ENCODE peak calls at places on chromosomes 12 and 14, in six cellular contexts. L is ovary, N is HCT116, Q is psoas muscle, W is testis, M is fibroblast of lung. G is an unnamed sample. For H3K36me3, the result is how much of the 10 kb centered on the place peaks cover.

GRCh38 chr12:47317182-47317915 is 237.6 kb upstream of the AMIGO2 start:
- DNase-seq in W (no peak), M (peak), Q (no peak), L (no peak), N (no peak), G (no peak)

GRCh38 chr12:106227641-106228319 is 20.0 kb downstream of the CKAP4 start:
- DNase-seq in Q (no peak), L (no peak), M (peak), W (no peak), N (no peak), G (peak)

GRCh38 chr12:27592548-27592947 is 68.5 kb downstream of the PPFIBP1 start:
- DNase-seq in M (peak), W (no peak), L (no peak), N (no peak), Q (no peak), G (peak)

GRCh38 chr12:47973870-47974269 is 10.5 kb downstream of the TMEM106C start:
- DNase-seq in Q (no peak), L (no peak), N (no peak), M (no peak), W (no peak), G (no peak)

GRCh38 chr12:122501489-122501989 is 807 bp upstream of the ZCCHC8 start:
- DNase-seq in Q (no peak), W (no peak), L (no peak), N (no peak), M (no peak), G (no peak)

GRCh38 chr14:99034711-99035171 is 237.3 kb downstream of the BCL11B start:
- DNase-seq in Q (no peak), N (no peak), W (peak), M (no peak), L (no peak), G (no peak)

GRCh38 chr12:18898469-18898868 is 160.6 kb downstream of the CAPZA3 start:
- DNase-seq in M (peak), L (no peak), N (no peak), W (no peak), Q (no peak), G (no peak)

GRCh38 chr14:35347323-35348043 is 55.3 kb downstream of the PSMA6 start:
- DNase-seq in L (no peak), W (peak), Q (no peak), N (no peak), M (no peak), G (no peak)

GRCh38 chr14:33900706-33901105 is 50.2 kb downstream of the EGLN3 start:
- DNase-seq in Q (no peak), M (no peak), L (no peak), W (no peak), N (no peak), G (no peak)

GRCh38 chr12:118050972-118051910 is 9.7 kb downstream of the WSB2 start:
- DNase-seq in M (no peak), L (no peak), Q (no peak), N (no peak), W (no peak), G (no peak)

GRCh38 chr14:100524933-100525243 is 62.3 kb downstream of the BEGAIN start:
- DNase-seq in W (peak), Q (no peak), L (no peak), M (peak), N (no peak), G (peak)

GRCh38 chr12:128069359-128069997 is 197.5 kb upstream of the TMEM132C start:
- DNase-seq in N (peak), Q (no peak), W (peak), M (peak), L (no peak), G (peak)

GRCh38 chr14:56378046-56378445 is 201.6 kb upstream of the TMEM260 start:
- DNase-seq in W (no peak), M (no peak), L (no peak), Q (no peak), N (no peak), G (no peak)

GRCh38 chr14:100677925-100678765 is 48.5 kb upstream of the DLK1 start:
- DNase-seq in M (peak), W (peak), L (peak), Q (peak), N (no peak), G (no peak)

GRCh38 chr12:62848418-62848817 is 86.5 kb downstream of the PPM1H start:
- DNase-seq in N (peak), W (no peak), L (no peak), Q (no peak), M (peak), G (no peak)

GRCh38 chr12:7101694-7102131 is 7.3 kb downstream of the C1RL start:
- DNase-seq in L (peak), N (no peak), M (peak), Q (peak), W (no peak), G (no peak)

GRCh38 chr12:64825143-64826011 is 930 bp downstream of the TBC1D30 start:
- DNase-seq in W (no peak), N (no peak), M (no peak), Q (no peak), L (no peak), G (no peak)

GRCh38 chr12:116298578-116298977 is 21.1 kb upstream of the MED13L start:
- DNase-seq in L (no peak), W (no peak), M (no peak), N (no peak), Q (no peak), G (no peak)

GRCh38 chr12:103676863-103677262 is 89.8 kb downstream of the STAB2 start:
- DNase-seq in M (no peak), Q (no peak), N (no peak), L (no peak), W (no peak), G (no peak)

GRCh38 chr12:72271741-72272661 is at the start of gene TRHDE:
- DNase-seq in L (peak), N (no peak), W (peak), Q (no peak), M (peak), G (peak)

GRCh38 chr14:59103396-59103795 is 85.1 kb upstream of the DAAM1 start:
- DNase-seq in N (no peak), W (no peak), Q (no peak), L (no peak), M (peak), G (no peak)

GRCh38 chr12:1306096-1306495 is 288.3 kb downstream of the FBXL14 start:
- DNase-seq in W (no peak), L (no peak), Q (no peak), N (no peak), M (no peak), G (peak)

GRCh38 chr12:106861984-106862894 is 87.8 kb downstream of the RIC8B start:
- DNase-seq in W (no peak), Q (no peak), L (no peak), M (peak), N (no peak), G (no peak)

GRCh38 chr14:62743118-62743517 is 302.1 kb downstream of the KCNH5 start:
- DNase-seq in M (no peak), Q (no peak), W (no peak), N (no peak), L (no peak), G (no peak)

GRCh38 chr14:72604133-72604532 is 289.8 kb downstream of the DPF3 start:
- DNase-seq in W (no peak), M (no peak), N (no peak), Q (no peak), L (no peak), G (no peak)

GRCh38 chr12:14937689-14938088 is 648 bp downstream of the ERP27 start:
- DNase-seq in Q (no peak), M (no peak), L (no peak), N (peak), W (no peak), G (peak)

GRCh38 chr14:39731912-39732311 is 299.7 kb upstream of the FBXO33 start:
- DNase-seq in M (no peak), L (no peak), Q (no peak), N (peak), W (peak), G (no peak)

GRCh38 chr14:67133595-67134441 is 55.4 kb upstream of the GARIN2 start:
- DNase-seq in M (no peak), W (no peak), N (no peak), L (no peak), Q (no peak), G (no peak)

DNA sequence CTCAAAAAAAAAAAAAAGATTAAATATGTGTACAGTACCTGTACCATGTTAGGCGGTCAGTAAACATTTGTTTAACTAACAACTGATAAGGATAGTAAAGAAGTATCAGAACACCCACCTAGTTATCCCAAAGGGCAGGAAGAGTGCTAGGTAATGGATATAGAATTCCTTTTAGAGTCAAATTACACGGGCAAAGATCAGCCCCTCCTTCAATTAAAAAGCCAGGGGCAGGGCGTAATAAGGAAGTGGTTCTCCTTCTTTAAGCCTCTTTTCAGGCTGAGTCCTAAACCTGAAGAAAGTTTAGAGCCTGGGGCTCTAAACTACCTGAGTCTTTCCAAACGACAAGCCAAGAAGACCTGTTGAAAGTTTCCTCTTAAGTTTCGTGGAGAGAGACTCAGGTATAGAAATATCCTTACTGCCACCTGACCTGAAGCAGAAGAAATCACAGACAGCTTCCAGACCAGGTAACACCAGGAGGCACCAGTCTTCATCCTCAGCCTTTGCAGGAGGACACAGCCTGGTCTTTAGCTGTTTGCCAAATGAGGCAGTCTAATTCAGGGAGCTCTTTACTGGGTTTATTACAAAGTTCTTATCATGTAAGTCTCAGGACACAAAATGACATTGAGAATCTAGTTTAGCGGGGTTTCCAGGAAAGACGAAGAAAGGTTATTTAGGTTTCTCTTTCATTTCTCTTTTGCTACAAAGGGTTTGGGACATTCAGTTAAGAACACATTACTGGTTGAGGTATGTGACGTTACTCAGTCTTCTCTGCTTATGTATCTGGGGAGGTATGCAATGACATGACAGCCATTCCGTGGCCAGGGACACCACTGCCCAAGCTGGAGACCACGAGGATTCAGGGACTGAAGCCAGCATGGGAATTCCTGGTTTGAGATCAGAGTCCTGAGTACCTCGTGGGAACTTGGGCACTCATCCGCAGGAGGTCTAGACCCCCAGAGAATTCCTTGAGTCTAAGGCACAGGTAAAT is at the start of gene BCL2L14:
- DNase-seq in Q (no peak), N (no peak), W (no peak), M (peak), L (no peak), G (peak)
- TF ChIP-seq CTCF in Q (no peak), N (no peak), W (no peak), M (no peak), L (no peak), G (peak)

DNA sequence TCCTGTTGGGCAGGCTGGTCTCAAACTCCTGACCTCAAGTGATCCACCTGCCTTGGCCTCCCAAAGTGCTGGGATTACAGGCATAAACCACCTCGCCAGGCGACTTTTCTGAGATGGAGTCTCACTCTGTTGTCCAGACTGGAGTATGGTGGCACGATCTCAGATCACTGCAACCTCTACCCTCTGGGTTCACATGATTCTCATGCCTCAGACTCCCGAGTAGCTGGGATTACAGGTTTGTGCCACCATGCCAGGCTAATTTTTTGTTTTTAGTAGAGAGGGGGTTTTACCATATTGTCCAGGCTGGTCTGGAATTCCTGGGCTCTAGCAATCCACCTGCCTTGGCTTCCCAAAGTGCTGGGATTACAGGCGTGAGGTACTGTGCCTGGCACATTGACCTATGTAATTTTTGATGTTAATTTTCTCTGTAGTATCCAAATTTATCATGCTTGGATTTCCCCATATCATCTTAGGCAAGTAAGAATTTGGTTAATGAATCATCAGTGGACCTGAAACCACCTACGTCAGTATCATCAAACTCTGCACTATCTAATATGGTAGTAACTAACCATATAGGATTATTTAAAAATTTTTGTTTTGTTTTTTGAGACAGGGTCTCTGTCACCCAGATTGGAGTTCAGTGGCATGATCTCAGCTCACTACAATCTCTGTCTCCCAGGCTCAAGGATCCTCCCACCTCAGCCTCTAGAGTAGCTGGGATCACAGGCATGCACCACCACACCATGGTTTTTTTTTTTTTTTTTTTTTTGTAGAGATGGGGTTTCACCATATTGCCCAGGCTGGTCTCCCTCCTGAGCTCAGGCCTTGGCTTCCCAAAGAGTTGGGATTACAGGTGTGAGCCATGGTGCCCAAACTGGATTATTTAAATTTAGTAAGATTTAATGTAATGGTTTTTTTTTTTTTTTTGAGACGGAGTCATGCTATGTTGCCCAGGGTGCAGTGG is 11.9 kb upstream of the ATP5F1B start:
- DNase-seq in W (no peak), N (no peak), L (no peak), M (no peak), Q (no peak), G (no peak)
- H3K36me3 ChIP-seq in W (under half), N (under half), L (under half), M (under half), Q (under half), G (under half)

DNA sequence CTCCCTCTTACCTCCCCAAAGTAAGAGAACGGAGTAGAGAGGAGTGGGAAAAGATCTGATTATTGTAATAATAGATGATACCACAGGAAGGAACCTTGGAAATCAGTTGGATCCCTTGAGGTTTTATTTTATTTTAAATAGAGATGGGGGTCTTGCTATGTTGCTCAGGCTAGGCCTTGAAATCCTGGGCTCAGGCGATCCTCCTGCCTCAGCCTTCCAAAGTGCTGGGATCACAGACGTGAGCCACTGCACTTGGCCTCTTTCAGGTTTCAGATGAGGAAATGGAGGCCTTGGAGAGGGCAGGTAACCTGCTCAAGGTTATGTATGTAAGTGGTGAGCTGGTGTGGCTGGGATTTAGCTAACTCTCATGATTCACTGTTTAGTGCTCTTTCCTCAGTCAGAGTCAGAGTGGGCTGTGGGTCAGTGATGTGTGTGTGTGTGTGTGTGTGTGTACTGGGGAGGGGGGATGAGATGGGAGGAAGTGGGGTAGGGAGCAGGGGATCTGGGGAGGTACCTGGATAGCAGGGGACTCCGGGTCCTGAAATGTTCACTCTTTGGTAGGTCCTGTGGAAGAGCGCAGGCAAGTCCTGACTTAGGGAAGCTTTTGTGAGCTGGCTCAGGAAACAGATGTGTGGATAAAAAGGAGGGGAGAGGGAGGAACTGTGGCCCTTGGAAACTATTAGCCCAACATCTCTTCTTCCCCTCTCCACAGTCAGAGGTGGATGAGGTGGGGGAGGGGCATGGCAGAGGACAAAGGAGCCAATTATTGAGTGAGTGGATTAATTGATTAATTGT is 4.7 kb upstream of the CISTR start:
- DNase-seq in Q (no peak), N (no peak), W (no peak), L (no peak), M (no peak), G (no peak)
- H3K27ac ChIP-seq in Q (peak), N (no peak), W (no peak), L (no peak), M (no peak), G (no peak)

GRCh38 chr12:121230538-121230907 is 20.6 kb downstream of the P2RX4 start:
- DNase-seq in Q (no peak), W (no peak), M (no peak), N (no peak), L (no peak), G (no peak)
- TF ChIP-seq CTCF in Q (no peak), W (no peak), M (no peak), N (no peak), L (no peak), G (no peak)

GRCh38 chr14:50772361-50772760 is 58.6 kb downstream of the NIN start:
- DNase-seq in M (peak), Q (no peak), W (no peak), N (no peak), L (no peak), G (no peak)
- H3K36me3 ChIP-seq in M (under half), Q (half or more), W (under half), N (under half), L (under half), G (under half)

DNA sequence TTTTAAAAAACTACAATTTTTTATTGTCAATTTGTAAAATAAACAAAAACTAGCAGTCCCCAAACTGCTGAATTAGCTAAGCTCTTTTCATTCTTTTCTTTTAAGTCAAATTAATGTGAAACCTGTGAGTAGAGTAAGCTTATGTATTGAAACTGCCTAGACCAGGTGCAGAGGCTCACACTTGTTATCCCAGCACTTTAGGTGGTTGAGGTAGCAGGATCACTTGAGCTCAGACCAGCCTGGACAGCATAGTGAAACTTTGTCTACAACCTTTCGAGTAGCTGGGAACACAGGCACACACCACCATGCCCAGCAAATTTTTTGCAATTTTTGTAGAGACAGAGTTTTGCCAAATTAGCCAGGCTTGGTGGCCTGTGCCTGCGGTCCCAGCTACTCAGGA is 26.4 kb downstream of the SCFD1 start:
- DNase-seq in L (no peak), Q (no peak), W (no peak), N (no peak), M (no peak), G (no peak)
- H3K27ac ChIP-seq in L (no peak), Q (no peak), W (no peak), N (no peak), M (no peak), G (no peak)

DNA sequence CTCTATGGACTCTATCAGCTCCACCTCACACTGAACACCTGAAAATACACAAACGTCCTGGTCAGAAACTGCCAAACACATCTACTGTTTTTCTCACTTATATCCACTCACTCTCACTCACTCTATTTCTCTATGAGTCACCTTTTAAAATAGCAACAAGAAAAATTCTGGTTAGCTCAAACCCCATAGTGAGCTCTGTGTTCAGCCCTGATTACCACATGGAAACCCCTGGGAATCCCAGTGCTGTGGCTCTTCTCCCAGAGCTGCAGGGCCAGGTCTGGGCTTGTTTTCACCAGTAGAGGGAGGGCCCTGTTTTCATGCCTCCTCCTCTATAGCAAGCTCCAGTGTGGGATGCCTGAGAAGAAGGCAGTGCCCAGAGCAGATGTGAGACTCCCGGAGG is 1126.1 kb downstream of the TMEM121 start:
- DNase-seq in W (no peak), M (no peak), Q (no peak), L (no peak), N (no peak), G (no peak)
- TF ChIP-seq CTCF in W (no peak), M (no peak), Q (no peak), L (no peak), N (no peak), G (no peak)

DNA sequence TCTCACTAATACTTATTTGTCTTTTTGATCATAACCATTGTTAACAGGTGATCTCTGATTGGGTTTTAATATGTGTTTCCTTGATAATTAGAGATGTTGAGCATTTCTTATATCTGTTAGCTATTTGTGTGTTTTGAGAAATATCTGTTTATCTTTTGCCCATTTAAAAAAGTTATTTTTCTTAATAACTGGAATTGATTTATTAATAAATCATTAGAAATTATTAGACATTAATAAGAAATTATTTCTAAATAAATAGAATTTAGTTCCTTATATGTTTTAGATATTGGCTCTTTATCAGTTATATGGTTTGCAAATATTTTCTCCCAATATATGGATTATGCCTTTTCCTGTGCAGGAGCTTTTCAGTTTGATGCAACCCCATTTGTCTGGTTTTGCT is 18.7 kb downstream of the TMX1 start:
- DNase-seq in M (no peak), L (no peak), W (no peak), N (no peak), Q (no peak), G (no peak)
- H3K36me3 ChIP-seq in M (under half), L (under half), W (under half), N (under half), Q (half or more), G (under half)